ENCODE peak calls at places on chromosome X, in nine cellular contexts. E, X, J, N, G, O, P, T and D are unnamed samples.

GRCh38 chrX:20263474-20263873 is 3.2 kb downstream of the RPS6KA3 start:
- DNase-seq in E (no peak), X (no peak), J (no peak), N (no peak), G (no peak), O (peak; percentile 70), P (no peak), T (peak; percentile 19), D (no peak)

GRCh38 chrX:2342878-2343277 is 157.9 kb downstream of the DHRSX start:
- DNase-seq in E (no peak), X (no peak), J (no peak), N (no peak), G (no peak), O (peak; percentile 84), P (no peak), T (no peak), D (no peak)

GRCh38 chrX:928606-929005 is 283.8 kb downstream of the CRLF2 start:
- DNase-seq in E (no peak), X (no peak), J (no peak), N (no peak), G (no peak), O (no peak), P (no peak), T (no peak), D (no peak)

GRCh38 chrX:1336331-1337143 is at the start of gene IL3RA:
- DNase-seq in E (peak; percentile 54), X (peak; percentile 14), J (peak; percentile 78), N (no peak), G (no peak), O (no peak), P (peak; percentile 53), T (peak; percentile 17), D (no peak)

GRCh38 chrX:55796496-55796895 is 78.9 kb downstream of the RRAGB start:
- DNase-seq in E (no peak), X (no peak), J (no peak), N (no peak), G (no peak), O (no peak), P (no peak), T (no peak), D (peak; percentile 6)

GRCh38 chrX:129622757-129623301 is 31.9 kb downstream of the APLN start:
- DNase-seq in E (no peak), X (no peak), J (peak; percentile 14), N (no peak), G (no peak), O (peak; percentile 85), P (no peak), T (no peak), D (no peak)

GRCh38 chrX:40170830-40171512 is 73.2 kb upstream of the BCOR start:
- DNase-seq in E (no peak), X (no peak), J (no peak), N (no peak), G (peak; percentile 40), O (peak; percentile 16), P (peak; percentile 24), T (no peak), D (no peak)

GRCh38 chrX:38987135-38987780 is 186.0 kb downstream of the MID1IP1 start:
- DNase-seq in E (no peak), X (no peak), J (no peak), N (peak; percentile 17), G (no peak), O (no peak), P (no peak), T (no peak), D (no peak)

GRCh38 chrX:114344756-114345155 is 239.1 kb upstream of the HTR2C start:
- DNase-seq in E (no peak), X (no peak), J (no peak), N (peak; percentile 31), G (no peak), O (no peak), P (no peak), T (peak; percentile 3), D (no peak)

GRCh38 chrX:149631293-149632165 is at the start of gene TMEM185A:
- DNase-seq in E (peak; percentile 81), X (peak; percentile 80), J (peak; percentile 85), N (peak; percentile 88), G (peak; percentile 69), O (peak; percentile 66), P (peak; percentile 63), T (peak; percentile 71), D (peak; percentile 45)

GRCh38 chrX:19750028-19750786 is 137.2 kb downstream of the SH3KBP1 start:
- DNase-seq in E (no peak), X (no peak), J (no peak), N (no peak), G (no peak), O (no peak), P (no peak), T (no peak), D (no peak)

GRCh38 chrX:78712381-78712780 is 35.1 kb upstream of the LPAR4 start:
- DNase-seq in E (no peak), X (no peak), J (no peak), N (no peak), G (no peak), O (no peak), P (no peak), T (no peak), D (no peak)

GRCh38 chrX:17692709-17693346 is 44.5 kb upstream of the SCML1 start:
- DNase-seq in E (no peak), X (no peak), J (no peak), N (no peak), G (no peak), O (no peak), P (no peak), T (no peak), D (no peak)

GRCh38 chrX:18920079-18920478 is 63.8 kb downstream of the PHKA2 start:
- DNase-seq in E (no peak), X (no peak), J (peak; percentile 7), N (no peak), G (no peak), O (no peak), P (no peak), T (no peak), D (no peak)

GRCh38 chrX:6377365-6377764 is 148.7 kb upstream of the NLGN4X start:
- DNase-seq in E (no peak), X (no peak), J (no peak), N (no peak), G (no peak), O (no peak), P (no peak), T (no peak), D (no peak)

GRCh38 chrX:49071877-49072711 is 1.7 kb downstream of the PRAF2 start:
- DNase-seq in E (peak; percentile 82), X (peak; percentile 67), J (peak; percentile 94), N (peak; percentile 71), G (peak; percentile 82), O (no peak), P (peak; percentile 79), T (no peak), D (peak; percentile 75)

GRCh38 chrX:13533726-13534125 is 35.7 kb upstream of the EGFL6 start:
- DNase-seq in E (no peak), X (no peak), J (no peak), N (no peak), G (no peak), O (no peak), P (no peak), T (no peak), D (no peak)

GRCh38 chrX:77087529-77088169 is 359.5 kb upstream of the FGF16 start:
- DNase-seq in E (peak; percentile 34), X (peak; percentile 57), J (no peak), N (no peak), G (peak; percentile 33), O (no peak), P (peak; percentile 55), T (no peak), D (no peak)

GRCh38 chrX:97895751-97896150 is 1012.0 kb downstream of the RPA4 start:
- DNase-seq in E (no peak), X (no peak), J (no peak), N (no peak), G (no peak), O (no peak), P (no peak), T (no peak), D (no peak)

GRCh38 chrX:34849371-34849770 is 93.2 kb upstream of the FAM47B start:
- DNase-seq in E (no peak), X (no peak), J (no peak), N (no peak), G (no peak), O (peak; percentile 28), P (no peak), T (no peak), D (no peak)
- H3K27me3 ChIP-seq in E (no peaks in the 10 kb centered on the region), X (no peaks in the 10 kb centered on the region), J (no peaks in the 10 kb centered on the region), N (no peaks in the 10 kb centered on the region), G (no peaks in the 10 kb centered on the region), O (no peaks in the 10 kb centered on the region), P (no peaks in the 10 kb centered on the region), T (no peaks in the 10 kb centered on the region), D (no peaks in the 10 kb centered on the region)

GRCh38 chrX:132490086-132490419 is 1.2 kb upstream of the MBNL3 start:
- DNase-seq in E (no peak), X (peak; percentile 18), J (no peak), N (no peak), G (no peak), O (no peak), P (no peak), T (no peak), D (no peak)
- H3K27me3 ChIP-seq in E (no peaks in the 10 kb centered on the region), X (no peaks in the 10 kb centered on the region), J (no peaks in the 10 kb centered on the region), N (peaks cover 35% of the 10 kb centered on the region), G (no peaks in the 10 kb centered on the region), O (peaks cover 49% of the 10 kb centered on the region), P (peaks cover 6% of the 10 kb centered on the region), T (no peaks in the 10 kb centered on the region), D (no peaks in the 10 kb centered on the region)

GRCh38 chrX:123994730-123995129 is 33.2 kb downstream of the STAG2 start:
- DNase-seq in E (no peak), X (no peak), J (no peak), N (no peak), G (no peak), O (no peak), P (no peak), T (no peak), D (no peak)
- H3K27me3 ChIP-seq in E (no peaks in the 10 kb centered on the region), X (no peaks in the 10 kb centered on the region), J (no peaks in the 10 kb centered on the region), N (no peaks in the 10 kb centered on the region), G (no peaks in the 10 kb centered on the region), O (no peaks in the 10 kb centered on the region), P (peaks cover 3% of the 10 kb centered on the region), T (no peaks in the 10 kb centered on the region), D (no peaks in the 10 kb centered on the region)

GRCh38 chrX:50484662-50485061 is 14.0 kb upstream of the DGKK start:
- DNase-seq in E (no peak), X (no peak), J (no peak), N (no peak), G (no peak), O (no peak), P (no peak), T (no peak), D (no peak)
- H3K27me3 ChIP-seq in E (no peaks in the 10 kb centered on the region), X (no peaks in the 10 kb centered on the region), J (no peaks in the 10 kb centered on the region), N (no peaks in the 10 kb centered on the region), G (no peaks in the 10 kb centered on the region), O (no peaks in the 10 kb centered on the region), P (peaks cover 22% of the 10 kb centered on the region), T (no peaks in the 10 kb centered on the region), D (no peaks in the 10 kb centered on the region)

DNA sequence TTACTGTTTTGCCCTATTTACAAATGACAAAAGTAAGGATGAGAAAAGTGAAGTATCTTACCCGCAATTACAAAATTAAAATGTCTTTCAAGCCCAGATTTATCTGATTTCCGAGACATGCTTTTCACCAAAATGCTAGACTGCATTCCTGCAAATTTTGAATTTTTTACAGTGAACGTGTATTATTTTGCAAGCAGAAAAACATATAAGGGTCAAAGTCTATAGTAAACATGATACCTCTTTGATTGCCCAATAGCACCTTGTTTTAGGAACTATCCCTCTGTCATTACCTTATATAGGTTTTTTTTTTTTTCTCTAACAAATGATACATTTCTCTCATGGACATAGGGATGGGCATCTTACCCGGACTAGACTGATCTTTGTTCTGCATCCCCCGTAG is 134.2 kb upstream of the RAP2C start:
- DNase-seq in E (no peak), X (no peak), J (no peak), N (no peak), G (no peak), O (no peak), P (no peak), T (no peak), D (no peak)
- H3K27me3 ChIP-seq in E (no peaks in the 10 kb centered on the region), X (no peaks in the 10 kb centered on the region), J (no peaks in the 10 kb centered on the region), N (no peaks in the 10 kb centered on the region), G (no peaks in the 10 kb centered on the region), O (no peaks in the 10 kb centered on the region), P (no peaks in the 10 kb centered on the region), T (no peaks in the 10 kb centered on the region), D (no peaks in the 10 kb centered on the region)